ENCODE peak calls at places on chromosome X, in six cellular contexts. B is pancreas, L is DND-41, R is iris pigment epithelial cell, Q is NCI-H2029, Y is mesenchymal stem cell. O is an unnamed sample.

GRCh38 chrX:66677430-66677829 is 38.6 kb upstream of the EDA2R start:
- DNase-seq in R (peak), L (no peak), B (no peak), Q (no peak), Y (peak), O (no peak)

GRCh38 chrX:76428243-76429130 is 977 bp downstream of the MAGEE1 start:
- DNase-seq in Y (no peak), L (peak), Q (no peak), R (no peak), B (peak), O (no peak)

GRCh38 chrX:34638116-34638515 is 19.0 kb downstream of the TMEM47 start:
- DNase-seq in R (peak), Q (no peak), L (no peak), Y (peak), B (no peak), O (no peak)

GRCh38 chrX:44947995-44948394 is 75.0 kb downstream of the KDM6A start:
- DNase-seq in B (no peak), Y (no peak), Q (no peak), L (no peak), R (no peak), O (no peak)

GRCh38 chrX:155086202-155086840 is 15.0 kb downstream of the BRCC3 start:
- DNase-seq in L (peak), Q (no peak), B (no peak), Y (peak), R (peak), O (no peak)

GRCh38 chrX:460823-461640 is 74.3 kb upstream of the PPP2R3B start:
- DNase-seq in B (no peak), Y (no peak), L (no peak), R (no peak), Q (no peak), O (no peak)

GRCh38 chrX:99301990-99302389 is 1108.1 kb downstream of the PCDH19 start:
- DNase-seq in L (peak), B (no peak), Y (no peak), Q (no peak), R (no peak), O (no peak)

GRCh38 chrX:130529531-130529930 is 127.7 kb downstream of the RBMX2 start:
- DNase-seq in Q (no peak), Y (no peak), B (peak), R (no peak), L (no peak), O (no peak)

GRCh38 chrX:136130931-136131843 is 16.1 kb upstream of the FHL1 start:
- DNase-seq in Y (peak), Q (no peak), B (no peak), L (peak), R (peak), O (peak)

GRCh38 chrX:1750267-1750666 is 135.4 kb downstream of the ASMT start:
- DNase-seq in Y (no peak), Q (no peak), B (no peak), R (no peak), L (no peak), O (no peak)

GRCh38 chrX:71622347-71623104 is 4.2 kb upstream of the CXCR3 start:
- DNase-seq in L (peak), Q (peak), Y (peak), B (peak), R (peak), O (peak)

GRCh38 chrX:3549442-3549875 is 164.0 kb downstream of the PRKX start:
- DNase-seq in Q (no peak), B (peak), R (peak), L (no peak), Y (peak), O (no peak)

GRCh38 chrX:132740316-132741123 is 217.9 kb downstream of the HS6ST2 start:
- DNase-seq in Q (no peak), L (no peak), Y (peak), B (no peak), R (no peak), O (no peak)

GRCh38 chrX:131626681-131627296 is 82.9 kb downstream of the OR13H1 start:
- DNase-seq in Y (peak), R (no peak), B (no peak), L (no peak), Q (no peak), O (no peak)

GRCh38 chrX:50903387-50904027 is 7.0 kb upstream of the BMP15 start:
- DNase-seq in R (peak), L (peak), B (no peak), Q (no peak), Y (peak), O (no peak)

GRCh38 chrX:48794993-48795501 is 6.8 kb upstream of the HDAC6 start:
- DNase-seq in L (no peak), Q (no peak), B (no peak), R (peak), Y (peak), O (peak)

GRCh38 chrX:153444333-153445011 is 1.4 kb downstream of the TREX2 start:
- DNase-seq in Q (no peak), B (no peak), L (no peak), Y (no peak), R (no peak), O (no peak)

GRCh38 chrX:79375340-79375739 is 8.2 kb upstream of the ITM2A start:
- DNase-seq in Q (no peak), B (no peak), L (no peak), R (no peak), Y (no peak), O (no peak)

GRCh38 chrX:97860206-97860605 is 976.5 kb downstream of the RPA4 start:
- DNase-seq in B (no peak), Y (peak), Q (no peak), L (no peak), R (peak), O (peak)

GRCh38 chrX:1108451-1109445 is 103.7 kb downstream of the CRLF2 start:
- DNase-seq in Q (no peak), Y (no peak), R (no peak), B (no peak), L (no peak), O (no peak)

GRCh38 chrX:154458116-154458953 is at the start of gene PLXNA3:
- DNase-seq in Q (no peak), L (peak), B (peak), R (no peak), Y (no peak), O (no peak)

GRCh38 chrX:4994855-4995254 is 1233.8 kb downstream of the NLGN4X start:
- DNase-seq in L (no peak), Y (no peak), B (no peak), Q (no peak), R (no peak), O (no peak)

GRCh38 chrX:30489323-30489722 is 88.2 kb downstream of the TASL start:
- DNase-seq in Y (no peak), B (no peak), Q (no peak), R (no peak), L (peak), O (no peak)

GRCh38 chrX:51802917-51803688 is 59.9 kb downstream of the GSPT2 start:
- DNase-seq in L (peak), B (no peak), Y (peak), R (peak), Q (peak), O (no peak)

GRCh38 chrX:129318375-129318774 is 204.9 kb downstream of the SMARCA1 start:
- DNase-seq in R (peak), Q (no peak), B (no peak), L (peak), Y (peak), O (peak)

GRCh38 chrX:132041016-132041415 is 17.9 kb downstream of the STK26 start:
- DNase-seq in Q (no peak), R (peak), L (no peak), Y (peak), B (no peak), O (no peak)

GRCh38 chrX:74295102-74295501 is 8.9 kb upstream of the ZCCHC13 start:
- DNase-seq in L (no peak), Y (no peak), Q (no peak), R (no peak), B (no peak), O (no peak)

GRCh38 chrX:135707880-135708279 is 5.6 kb upstream of the CT45A1 start:
- DNase-seq in L (peak), Y (no peak), R (no peak), B (peak), Q (no peak), O (no peak)

GRCh38 chrX:45513042-45513441 is 312.4 kb upstream of the DIPK2B start:
- DNase-seq in Y (no peak), R (no peak), L (no peak), B (no peak), Q (no peak), O (no peak)

GRCh38 chrX:17553451-17553850 is 178.5 kb downstream of the NHS start:
- DNase-seq in Y (peak), R (peak), B (no peak), L (no peak), Q (no peak), O (no peak)

GRCh38 chrX:16832301-16832700 is 37.9 kb downstream of the RBBP7 start:
- DNase-seq in B (no peak), Y (no peak), R (peak), L (no peak), Q (no peak), O (no peak)

GRCh38 chrX:1401611-1402430 is 9.9 kb upstream of the SLC25A6 start:
- DNase-seq in R (no peak), Y (no peak), Q (no peak), L (no peak), B (peak), O (no peak)

GRCh38 chrX:397575-397974 is 10.9 kb upstream of the PPP2R3B start:
- DNase-seq in L (no peak), Q (no peak), Y (peak), R (peak), B (no peak), O (no peak)

O was measured in AG09309.